ENCODE peak calls at places on chromosomes 11 and 22, in six cellular contexts. J is K562, E is mammary epithelial cell, X is dorsolateral prefrontal cortex, S is spleen, Z is MM.1S. W is an unnamed sample.

GRCh38 chr11:2928605-2929510 is at the start of gene PHLDA2:
- DNase-seq in J (peak; percentile 73), E (peak; percentile 74), X (peak; percentile 55), S (peak; percentile 84), Z (no peak), W (peak; percentile 72)

GRCh38 chr11:79039122-79039521 is 401.7 kb downstream of the TENM4 start:
- DNase-seq in J (no peak), E (no peak), X (no peak), S (no peak), Z (no peak), W (no peak)

GRCh38 chr22:24416095-24416494 is 11.3 kb upstream of the ADORA2A start:
- DNase-seq in J (no peak), E (no peak), X (peak; percentile 21), S (peak; percentile 67), Z (no peak), W (no peak)

GRCh38 chr11:65851083-65851579 is 6.8 kb downstream of the CFL1 start:
- DNase-seq in J (peak; percentile 75), E (no peak), X (no peak), S (no peak), Z (no peak), W (no peak)

GRCh38 chr11:8654503-8654902 is 28.0 kb downstream of the TRIM66 start:
- DNase-seq in J (no peak), E (no peak), X (no peak), S (no peak), Z (no peak), W (no peak)

GRCh38 chr11:78643676-78644056 is 69.0 kb upstream of the NARS2 start:
- DNase-seq in J (no peak), E (no peak), X (no peak), S (no peak), Z (no peak), W (no peak)

GRCh38 chr22:42915980-42916765 is 59.1 kb upstream of the ARFGAP3 start:
- DNase-seq in J (no peak), E (no peak), X (no peak), S (no peak), Z (no peak), W (no peak)

GRCh38 chr11:90189011-90189410 is 33.8 kb downstream of the CHORDC1 start:
- DNase-seq in J (no peak), E (no peak), X (no peak), S (no peak), Z (no peak), W (no peak)

GRCh38 chr11:75425422-75425821 is 7.6 kb downstream of the KLHL35 start:
- DNase-seq in J (peak; percentile 57), E (no peak), X (peak; percentile 14), S (peak; percentile 63), Z (no peak), W (no peak)

GRCh38 chr22:30167327-30167726 is 79.2 kb downstream of the LIF start:
- DNase-seq in J (no peak), E (no peak), X (no peak), S (no peak), Z (no peak), W (no peak)

GRCh38 chr22:45999379-45999971 is 22.5 kb upstream of the WNT7B start:
- DNase-seq in J (no peak), E (no peak), X (no peak), S (peak; percentile 56), Z (no peak), W (peak; percentile 39)

GRCh38 chr22:23856721-23857605 is 712 bp upstream of the SLC2A11 start:
- DNase-seq in J (no peak), E (peak; percentile 41), X (no peak), S (peak; percentile 88), Z (peak; percentile 49), W (no peak)

GRCh38 chr11:94728541-94728940 is 39.6 kb upstream of the AMOTL1 start:
- DNase-seq in J (no peak), E (peak; percentile 59), X (no peak), S (no peak), Z (no peak), W (no peak)

GRCh38 chr11:57205046-57205671 is 23.4 kb downstream of the LRRC55 start:
- DNase-seq in J (no peak), E (peak; percentile 39), X (no peak), S (no peak), Z (no peak), W (no peak)

GRCh38 chr11:36114095-36114494 is 170.2 kb downstream of the LDLRAD3 start:
- DNase-seq in J (no peak), E (no peak), X (no peak), S (no peak), Z (no peak), W (no peak)

GRCh38 chr11:12813371-12814225 is 139.4 kb downstream of the TEAD1 start:
- DNase-seq in J (peak; percentile 37), E (peak; percentile 78), X (no peak), S (no peak), Z (no peak), W (no peak)

GRCh38 chr11:116580828-116581227 is 192.0 kb downstream of the BUD13 start:
- DNase-seq in J (no peak), E (no peak), X (peak; percentile 52), S (peak; percentile 62), Z (no peak), W (no peak)

GRCh38 chr11:80239217-80239616 is 798.4 kb upstream of the TENM4 start:
- DNase-seq in J (no peak), E (no peak), X (no peak), S (no peak), Z (no peak), W (no peak)

GRCh38 chr22:28594784-28595324 is 84.8 kb downstream of the TTC28 start:
- DNase-seq in J (peak; percentile 16), E (peak; percentile 34), X (no peak), S (no peak), Z (peak; percentile 66), W (no peak)

GRCh38 chr11:61978703-61979661 is 11.5 kb upstream of the FTH1 start:
- DNase-seq in J (no peak), E (no peak), X (no peak), S (peak; percentile 72), Z (no peak), W (no peak)

GRCh38 chr11:7968686-7969085 is 3.4 kb upstream of the NLRP10 start:
- DNase-seq in J (no peak), E (no peak), X (no peak), S (no peak), Z (no peak), W (no peak)

GRCh38 chr22:43850529-43850928 is 11.8 kb downstream of the SULT4A1 start:
- DNase-seq in J (no peak), E (no peak), X (peak; percentile 14), S (peak; percentile 69), Z (no peak), W (no peak)

GRCh38 chr11:92304271-92304670 is 79.7 kb downstream of the FAT3 start:
- DNase-seq in J (no peak), E (no peak), X (no peak), S (no peak), Z (no peak), W (no peak)

GRCh38 chr11:8910662-8911039 is 338 bp upstream of the AKIP1 start:
- DNase-seq in J (no peak), E (no peak), X (no peak), S (no peak), Z (no peak), W (no peak)

GRCh38 chr11:72231396-72232259 is 7.1 kb downstream of the INPPL1 start:
- DNase-seq in J (no peak), E (no peak), X (no peak), S (no peak), Z (no peak), W (no peak)

GRCh38 chr11:13216019-13217006 is 61.3 kb upstream of the BMAL1 start:
- DNase-seq in J (no peak), E (peak; percentile 96), X (no peak), S (no peak), Z (no peak), W (no peak)

GRCh38 chr11:63802637-63803414 is 10.4 kb upstream of the SPINDOC start:
- DNase-seq in J (peak; percentile 72), E (peak; percentile 76), X (no peak), S (peak; percentile 29), Z (no peak), W (no peak)

GRCh38 chr11:13963169-13963948 is 836 bp downstream of the SPON1 start:
- DNase-seq in J (no peak), E (no peak), X (no peak), S (peak; percentile 82), Z (no peak), W (peak; percentile 45)

GRCh38 chr11:13680501-13681264 is 12.2 kb downstream of the FAR1 start:
- DNase-seq in J (no peak), E (no peak), X (no peak), S (no peak), Z (no peak), W (no peak)

GRCh38 chr11:132456735-132457328 is 1075.5 kb downstream of the OPCML start:
- DNase-seq in J (no peak), E (no peak), X (no peak), S (no peak), Z (no peak), W (no peak)

GRCh38 chr22:40628354-40629042 is 8.0 kb downstream of the MRTFA start:
- DNase-seq in J (no peak), E (peak; percentile 84), X (no peak), S (no peak), Z (no peak), W (no peak)

GRCh38 chr11:97544401-97544800 is 1154.6 kb downstream of the JRKL start:
- DNase-seq in J (no peak), E (no peak), X (no peak), S (no peak), Z (no peak), W (no peak)

GRCh38 chr11:94876645-94877445 is 96.5 kb downstream of the CWC15 start:
- DNase-seq in J (peak; percentile 51), E (peak; percentile 75), X (peak; percentile 76), S (no peak), Z (no peak), W (peak; percentile 72)

DNA sequence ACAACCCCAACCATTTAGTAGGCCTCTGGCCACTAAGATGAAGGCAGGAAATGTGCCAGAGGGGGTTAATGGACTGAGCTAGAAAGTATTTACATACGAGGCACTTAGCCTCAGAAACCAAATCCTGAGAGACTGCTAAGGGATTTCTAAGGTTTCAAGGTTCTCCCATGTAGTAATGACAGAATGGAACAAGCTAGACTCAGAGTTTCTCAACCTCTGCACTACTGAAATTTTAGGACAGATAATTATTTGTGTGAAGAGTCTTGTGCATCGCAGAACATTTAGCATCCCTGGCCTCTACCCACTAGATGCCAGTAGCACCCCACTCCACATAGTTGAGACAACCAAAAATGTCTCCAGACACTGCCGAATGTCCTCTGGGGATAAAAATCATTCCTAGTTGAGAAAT is 54.8 kb upstream of the CHRM4 start:
- DNase-seq in J (no peak), E (no peak), X (no peak), S (no peak), Z (no peak), W (no peak)
- TF ChIP-seq CTCF in J (no peak), E (no peak), X (peak; percentile 36), S (no peak), Z (no peak), W (no peak)

GRCh38 chr11:67614730-67615454 is 8.2 kb downstream of the NDUFV1 start:
- DNase-seq in J (no peak), E (no peak), X (no peak), S (peak; percentile 79), Z (no peak), W (no peak)
- H3K27ac ChIP-seq in J (peak overlapping the region; percentile 2), E (no peak overlapping the region), X (no peak overlapping the region), S (peak overlapping the region; percentile 88), Z (peak overlapping the region; percentile 85), W (peak overlapping the region; percentile 85)

GRCh38 chr11:110349109-110349996 is 52.9 kb upstream of the RDX start:
- DNase-seq in J (no peak), E (peak; percentile 94), X (no peak), S (no peak), Z (peak; percentile 44), W (no peak)
- H3K4me3 ChIP-seq in J (no peak overlapping the region), E (no peak overlapping the region), X (no peak overlapping the region), S (no peak overlapping the region), Z (peak overlapping the region; percentile 26), W (no peak overlapping the region)

GRCh38 chr11:10844816-10845215 is 13.0 kb downstream of the ZBED5 start:
- DNase-seq in J (no peak), E (no peak), X (no peak), S (no peak), Z (no peak), W (no peak)
- TF ChIP-seq CTCF in J (no peak), E (no peak), X (no peak), S (no peak), Z (no peak), W (no peak)